ENCODE peak calls at places on chromosomes 2 and 18, in seven cellular contexts. B is stimulated activated CD4-positive, alpha-beta T cell treated with anti-CD3 and anti-CD28 coated beads, Interleukin-1b, Interleukin-23, amount 100 ng/mL, for 1 hour; D is activated CD8-positive, alpha-beta memory T cell treated with anti-CD3 and anti-CD28 coated beads, Interleukin-2, amount 50 U/mL, for 4 hours; T is foreskin fibroblast; J is activated T-cell treated with anti-CD3 and anti-CD28 coated beads, Interleukin-2, amount 50 U/mL, for 72 hours; Q is stimulated activated CD8-positive, alpha-beta memory T cell treated with anti-CD3 and anti-CD28 coated beads, Interleukin-4, amount 100 ng/mL, for 4 hours; U is EL. O is an unnamed sample.

GRCh38 chr2:69082430-69082997 is 69.5 kb downstream of the ANTXR1 start:
- DNase-seq in B (no peak), D (no peak), T (peak; percentile 78), J (no peak), Q (no peak), U (peak; percentile 76), O (no peak)

GRCh38 chr2:156896294-156896693 is 361.2 kb upstream of the GALNT5 start:
- DNase-seq in B (no peak), D (no peak), T (peak; percentile 17), J (no peak), Q (no peak), U (peak; percentile 82), O (no peak)

GRCh38 chr2:37872192-37872545 is 52.9 kb upstream of the RMDN2 start:
- DNase-seq in B (no peak), D (no peak), T (no peak), J (no peak), Q (no peak), U (no peak), O (no peak)

GRCh38 chr2:47074691-47075090 is 80.4 kb downstream of the STPG4 start:
- DNase-seq in B (no peak), D (no peak), T (no peak), J (no peak), Q (no peak), U (no peak), O (no peak)

GRCh38 chr2:226213717-226214116 is 585.9 kb downstream of the IRS1 start:
- DNase-seq in B (no peak), D (no peak), T (peak; percentile 82), J (no peak), Q (no peak), U (peak; percentile 93), O (no peak)

GRCh38 chr2:172299741-172300140 is 127.6 kb upstream of the ITGA6 start:
- DNase-seq in B (no peak), D (no peak), T (no peak), J (no peak), Q (no peak), U (no peak), O (no peak)

GRCh38 chr2:31140151-31140550 is 1.9 kb upstream of the GALNT14 start:
- DNase-seq in B (no peak), D (no peak), T (peak; percentile 59), J (no peak), Q (no peak), U (no peak), O (no peak)

GRCh38 chr2:100321181-100321880 is 970 bp downstream of the LONRF2 start:
- DNase-seq in B (no peak), D (no peak), T (peak; percentile 10), J (peak; percentile 23), Q (no peak), U (peak; percentile 12), O (peak; percentile 73)

GRCh38 chr18:55047546-55047945 is 88.3 kb upstream of the CCDC68 start:
- DNase-seq in B (no peak), D (no peak), T (peak; percentile 22), J (no peak), Q (no peak), U (peak; percentile 47), O (no peak)

GRCh38 chr2:117785740-117786139 is 28.8 kb upstream of the DDX18 start:
- DNase-seq in B (no peak), D (peak; percentile 25), T (peak; percentile 10), J (peak; percentile 35), Q (no peak), U (peak; percentile 49), O (peak; percentile 30)

GRCh38 chr18:51448949-51449348 is 251.5 kb upstream of the MEX3C start:
- DNase-seq in B (no peak), D (no peak), T (no peak), J (no peak), Q (no peak), U (no peak), O (no peak)

GRCh38 chr2:48479923-48480322 is 50.0 kb upstream of the STON1 start:
- DNase-seq in B (no peak), D (no peak), T (no peak), J (no peak), Q (no peak), U (no peak), O (no peak)

GRCh38 chr2:230552181-230552580 is 136.2 kb downstream of the SP100 start:
- DNase-seq in B (no peak), D (no peak), T (no peak), J (no peak), Q (no peak), U (no peak), O (no peak)

GRCh38 chr2:215779912-215780311 is 233.4 kb downstream of the MREG start:
- DNase-seq in B (no peak), D (no peak), T (no peak), J (no peak), Q (no peak), U (no peak), O (no peak)

GRCh38 chr2:164560181-164560792 is 61.0 kb downstream of the GRB14 start:
- DNase-seq in B (no peak), D (no peak), T (peak; percentile 6), J (no peak), Q (no peak), U (peak; percentile 28), O (no peak)

GRCh38 chr2:51638811-51639210 is 606.9 kb upstream of the NRXN1 start:
- DNase-seq in B (no peak), D (no peak), T (no peak), J (no peak), Q (no peak), U (no peak), O (no peak)

GRCh38 chr2:191657977-191658376 is 20.0 kb upstream of the NABP1 start:
- DNase-seq in B (no peak), D (no peak), T (peak; percentile 89), J (no peak), Q (no peak), U (peak; percentile 69), O (no peak)

GRCh38 chr18:46761054-46761769 is 4.4 kb upstream of the ST8SIA5 start:
- DNase-seq in B (no peak), D (no peak), T (no peak), J (no peak), Q (no peak), U (no peak), O (no peak)

O was measured in glutamatergic neuron.